ENCODE peak calls at places on chromosomes 3 and 15, in seven cellular contexts. A is activated naive CD8-positive, alpha-beta T cell treated with anti-CD3 and anti-CD28 coated beads for 36 hours; Q is H4; K is effector CD4-positive, alpha-beta T cell; E is ovary; F is AG09309; M is small intestine. L is an unnamed sample.

GRCh38 chr15:100781061-100781960 is 98.3 kb upstream of the ALDH1A3 start:
- DNase-seq in M (no peak), E (no peak), F (no peak), K (no peak), A (no peak), Q (peak), L (no peak)

GRCh38 chr15:70584838-70585706 is 178.3 kb downstream of the UACA start:
- DNase-seq in A (peak), F (no peak), Q (no peak), M (peak), E (no peak), K (peak), L (peak)

GRCh38 chr3:194137314-194138097 is 1.6 kb downstream of the HES1 start:
- DNase-seq in A (peak), Q (peak), M (peak), E (peak), F (no peak), K (peak), L (peak)

GRCh38 chr3:133934996-133935842 is 39.5 kb upstream of the RAB6B start:
- DNase-seq in E (no peak), Q (no peak), M (no peak), K (no peak), A (no peak), F (no peak), L (no peak)

GRCh38 chr15:100890059-100890720 is 10.6 kb downstream of the ALDH1A3 start:
- DNase-seq in K (no peak), A (no peak), F (no peak), E (no peak), Q (no peak), M (no peak), L (no peak)

GRCh38 chr3:42736081-42736480 is 33.5 kb upstream of the HHATL start:
- DNase-seq in Q (no peak), A (no peak), M (no peak), K (no peak), E (no peak), F (no peak), L (no peak)

GRCh38 chr3:124972457-124972856 is 37.9 kb upstream of the MUC13 start:
- DNase-seq in K (no peak), Q (no peak), M (peak), F (no peak), E (no peak), A (no peak), L (no peak)

GRCh38 chr3:143731776-143732175 is 116.5 kb downstream of the SLC9A9 start:
- DNase-seq in A (no peak), K (no peak), M (no peak), F (no peak), Q (no peak), E (no peak), L (no peak)

GRCh38 chr3:76561494-76562242 is 478.2 kb upstream of the ROBO2 start:
- DNase-seq in E (no peak), A (no peak), F (no peak), K (no peak), Q (peak), M (no peak), L (no peak)

GRCh38 chr15:80081390-80081789 is 21.9 kb downstream of the ZFAND6 start:
- DNase-seq in E (no peak), K (no peak), F (no peak), Q (no peak), M (no peak), A (no peak), L (no peak)